ENCODE peak calls at places on chromosomes 3 and 15, in eight cellular contexts. D, L, I, K, Z, G, B and J are unnamed samples.

GRCh38 chr3:16658004-16658932 is 53.0 kb upstream of the DAZL start:
- DNase-seq in G (no peak), I (no peak), D (peak; percentile 8), Z (no peak), K (no peak), B (no peak), L (no peak), J (no peak)

GRCh38 chr3:192888121-192888520 is 29.5 kb downstream of the MB21D2 start:
- DNase-seq in B (no peak), D (no peak), G (no peak), L (no peak), I (no peak), K (no peak), Z (no peak), J (no peak)

GRCh38 chr3:112817271-112817670 is 29.4 kb downstream of the CD200R1L start:
- DNase-seq in G (no peak), D (no peak), K (no peak), Z (no peak), I (peak; percentile 54), B (no peak), L (no peak), J (no peak)

GRCh38 chr3:174408310-174408709 is 450.8 kb upstream of the NAALADL2 start:
- DNase-seq in K (no peak), G (no peak), I (peak; percentile 58), B (no peak), D (no peak), L (no peak), Z (no peak), J (no peak)

GRCh38 chr3:176075491-176075890 is 1121.8 kb downstream of the TBL1XR1 start:
- DNase-seq in Z (no peak), I (no peak), D (no peak), B (no peak), L (no peak), G (no peak), K (no peak), J (no peak)

GRCh38 chr3:126136428-126137220 is 43.8 kb downstream of the ALDH1L1 start:
- DNase-seq in D (no peak), Z (peak; percentile 61), L (no peak), G (peak; percentile 15), I (no peak), K (no peak), B (peak; percentile 8), J (no peak)

GRCh38 chr3:127671523-127672428 is 976 bp upstream of the ABTB1 start:
- DNase-seq in G (peak; percentile 29), I (no peak), D (peak; percentile 33), B (no peak), L (no peak), Z (peak; percentile 93), K (no peak), J (no peak)

GRCh38 chr3:56884387-56884786 is 82.6 kb upstream of the ARHGEF3 start:
- DNase-seq in Z (no peak), D (no peak), B (no peak), L (no peak), G (no peak), I (no peak), K (no peak), J (peak; percentile 12)

GRCh38 chr3:14424711-14425573 is 22.5 kb downstream of the SLC6A6 start:
- DNase-seq in I (peak; percentile 73), B (peak; percentile 72), Z (no peak), G (no peak), D (peak; percentile 68), L (no peak), K (no peak), J (no peak)

GRCh38 chr15:25741253-25741575 is 121.9 kb downstream of the ATP10A start:
- DNase-seq in D (peak; percentile 64), L (no peak), Z (no peak), B (no peak), I (no peak), G (no peak), K (no peak), J (no peak)

GRCh38 chr15:74042603-74043424 is 39.5 kb downstream of the GOLGA6A start:
- DNase-seq in B (no peak), D (no peak), Z (no peak), I (no peak), G (no peak), L (no peak), K (no peak), J (no peak)

GRCh38 chr3:160929595-160929994 is 173.6 kb downstream of the PPM1L start:
- DNase-seq in L (no peak), K (no peak), B (peak; percentile 43), G (peak; percentile 32), D (no peak), Z (no peak), I (no peak), J (no peak)

GRCh38 chr3:17032407-17033034 is 147.8 kb downstream of the PLCL2 start:
- DNase-seq in D (peak; percentile 36), K (peak; percentile 19), L (no peak), Z (no peak), B (no peak), I (peak; percentile 36), G (no peak), J (no peak)

GRCh38 chr3:122982202-122983185 is 45.1 kb downstream of the SEMA5B start:
- DNase-seq in L (no peak), K (no peak), G (no peak), Z (no peak), B (no peak), I (no peak), D (no peak), J (no peak)

GRCh38 chr3:20344400-20344959 is 158.5 kb upstream of the SGO1 start:
- DNase-seq in K (no peak), D (no peak), L (no peak), I (no peak), Z (no peak), B (no peak), G (no peak), J (no peak)

DNA sequence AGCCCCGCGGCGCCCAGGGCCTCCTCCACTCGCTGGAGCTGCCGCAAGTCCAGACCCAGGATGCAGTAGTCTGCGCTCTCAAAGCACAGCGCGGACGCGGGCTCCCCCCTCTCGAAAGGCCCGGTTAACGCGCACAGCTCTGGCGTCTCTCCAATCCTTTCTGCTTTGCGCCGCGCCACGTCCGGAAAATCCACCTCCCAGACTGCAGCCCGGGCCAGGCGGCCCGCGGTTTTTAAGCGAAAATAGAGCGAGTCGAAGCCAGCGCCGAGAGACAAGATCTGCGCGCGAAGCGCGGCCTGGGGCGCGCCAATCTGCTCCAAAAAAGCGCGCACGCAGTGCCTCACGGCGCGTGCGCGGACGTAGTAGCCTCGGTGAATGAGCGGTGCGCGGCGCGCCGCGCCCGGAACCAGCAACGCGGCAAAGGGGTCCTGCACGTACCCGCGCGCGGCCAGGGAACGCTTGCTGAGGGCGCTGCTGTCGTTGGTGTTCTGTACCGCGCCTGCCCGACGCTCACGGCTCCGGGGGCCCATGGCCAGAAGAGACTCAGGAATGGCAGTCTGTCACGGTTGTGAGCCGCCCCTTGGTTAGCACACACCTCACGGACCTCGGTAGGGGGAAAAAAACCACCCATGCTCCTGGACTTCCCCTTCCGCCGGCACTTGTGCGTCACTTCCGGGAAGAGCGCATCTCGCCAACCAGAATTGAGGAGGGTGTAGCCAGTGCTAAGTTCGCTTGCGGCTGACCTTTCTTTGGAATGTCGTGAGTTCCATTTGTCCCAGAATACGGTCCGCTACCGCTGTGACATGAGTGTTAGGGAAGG is at the start of gene LCMT2:
- DNase-seq in K (peak; percentile 81), B (peak; percentile 94), G (peak; percentile 92), Z (peak; percentile 96), D (peak; percentile 92), I (peak; percentile 94), L (peak; percentile 60), J (peak; percentile 84)
- TF ChIP-seq POLR2A in K (peak; percentile 76), B (peak; percentile 65), G (no peak), Z (no peak), D (no peak), I (peak; percentile 79), L (no peak), J (peak; percentile 73)

GRCh38 chr15:95520511-95520910 is 810.0 kb upstream of the NR2F2 start:
- DNase-seq in B (no peak), K (no peak), D (peak; percentile 72), I (no peak), G (no peak), L (no peak), Z (no peak), J (no peak)

GRCh38 chr15:95522533-95522932 is 808.0 kb upstream of the NR2F2 start:
- DNase-seq in K (no peak), D (no peak), I (peak; percentile 6), L (no peak), G (no peak), B (no peak), Z (no peak), J (no peak)

DNA sequence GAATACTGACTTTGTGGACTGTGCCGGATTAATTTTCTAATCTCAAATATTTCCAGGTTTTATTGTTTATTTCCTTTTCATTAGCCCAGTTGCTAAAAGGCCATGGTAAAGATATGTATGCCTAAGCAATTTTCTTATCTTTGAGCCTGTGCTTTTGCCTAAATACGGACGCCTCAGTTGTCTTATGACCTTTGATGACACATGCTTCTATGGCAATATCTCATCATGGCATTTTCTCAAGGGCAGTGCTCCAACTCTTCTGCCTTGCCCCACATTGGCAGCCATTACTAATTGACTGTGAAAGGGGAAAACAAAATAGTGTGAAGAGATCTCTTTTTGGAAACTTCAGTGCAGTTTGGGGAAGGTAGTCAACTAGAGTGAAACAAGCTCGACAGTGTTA is 809.6 kb upstream of the NR2F2 start:
- DNase-seq in L (no peak), I (no peak), D (no peak), Z (no peak), B (no peak), G (no peak), K (no peak), J (no peak)
- TF ChIP-seq POLR2A in L (no peak), I (no peak), D (no peak), Z (no peak), B (no peak), G (no peak), K (no peak), J (no peak)

DNA sequence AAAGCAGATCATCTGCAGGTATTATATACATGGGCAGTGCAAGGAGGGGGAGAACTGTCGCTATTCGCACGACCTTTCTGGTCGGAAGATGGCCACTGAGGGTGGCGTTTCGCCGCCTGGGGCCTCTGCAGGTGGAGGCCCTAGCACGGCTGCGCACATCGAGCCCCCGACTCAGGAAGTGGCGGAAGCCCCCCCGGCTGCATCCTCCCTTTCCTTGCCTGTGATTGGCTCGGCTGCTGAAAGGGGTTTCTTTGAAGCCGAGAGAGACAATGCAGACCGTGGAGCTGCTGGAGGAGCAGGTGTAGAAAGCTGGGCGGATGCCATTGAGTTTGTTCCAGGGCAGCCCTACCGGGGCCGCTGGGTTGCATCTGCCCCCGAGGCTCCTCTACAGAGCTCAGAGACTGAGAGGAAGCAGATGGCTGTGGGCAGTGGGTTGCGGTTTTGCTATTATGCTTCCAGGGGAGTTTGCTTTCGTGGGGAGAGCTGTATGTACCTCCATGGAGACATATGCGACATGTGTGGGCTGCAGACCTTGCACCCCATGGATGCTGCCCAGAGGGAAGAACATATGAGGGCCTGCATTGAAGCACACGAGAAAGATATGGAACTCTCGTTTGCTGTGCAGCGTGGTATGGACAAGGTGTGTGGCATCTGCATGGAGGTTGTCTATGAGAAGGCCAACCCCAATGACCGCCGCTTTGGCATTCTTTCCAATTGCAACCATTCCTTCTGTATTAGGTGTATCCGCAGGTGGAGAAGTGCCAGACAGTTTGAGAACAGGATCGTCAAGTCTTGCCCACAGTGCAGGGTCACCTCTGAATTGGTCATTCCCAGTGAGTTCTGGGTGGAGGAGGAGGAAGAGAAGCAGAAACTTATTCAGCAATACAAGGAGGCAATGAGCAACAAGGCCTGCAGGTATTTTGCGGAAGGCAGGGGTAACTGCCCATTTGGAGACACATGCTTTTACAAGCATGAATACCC is 886 bp downstream of the MKRN3 start:
- DNase-seq in B (peak; percentile 13), L (no peak), K (peak; percentile 29), Z (no peak), D (peak; percentile 81), G (no peak), I (no peak), J (peak; percentile 7)
- TF ChIP-seq POLR2A in B (no peak), L (no peak), K (peak; percentile 38), Z (no peak), D (no peak), G (no peak), I (no peak), J (no peak)

GRCh38 chr3:45995370-45996192 is at the start of gene FYCO1:
- DNase-seq in D (peak; percentile 94), Z (peak; percentile 99), G (peak; percentile 94), I (peak; percentile 86), L (peak; percentile 59), B (peak; percentile 95), K (peak; percentile 76), J (peak; percentile 98)
- TF ChIP-seq POLR2A in D (peak; percentile 76), Z (peak; percentile 27), G (no peak), I (peak; percentile 28), L (no peak), B (peak; percentile 91), K (no peak), J (no peak)